ENCODE peak calls at places on chromosomes 1 and 21, in four cellular contexts. One of them, this sample, is unnamed.
A peak's percentile ranks its signal among the peaks of the same experiment; 100 is the strongest.

GRCh38 chr1:21956720-21957552 is 19.8 kb upstream of the HSPG2 start:
- DNase-seq in OCI-LY7: peak; percentile 5
- DNase-seq in GM23338: peak; percentile 29
- DNase-seq in AG04450: no peak
- DNase-seq in this sample: no peak

GRCh38 chr1:172393354-172393753 is 27.1 kb upstream of the C1orf105 start:
- DNase-seq in OCI-LY7: peak; percentile 19
- DNase-seq in AG04450: no peak
- DNase-seq in GM23338: no peak
- DNase-seq in this sample: peak; percentile 77

GRCh38 chr1:6523566-6523965 is 30.7 kb downstream of the NOL9 start:
- DNase-seq in AG04450: no peak
- DNase-seq in OCI-LY7: peak; percentile 34
- DNase-seq in GM23338: peak; percentile 93
- DNase-seq in this sample: peak; percentile 18

GRCh38 chr21:27734146-27734545 is 767.3 kb upstream of the ADAMTS5 start:
- DNase-seq in OCI-LY7: no peak
- DNase-seq in AG04450: peak; percentile 49
- DNase-seq in GM23338: no peak
- DNase-seq in this sample: no peak

GRCh38 chr1:200374569-200375312 is 35.1 kb downstream of the ZNF281 start:
- DNase-seq in GM23338: no peak
- DNase-seq in AG04450: no peak
- DNase-seq in OCI-LY7: peak; percentile 28
- DNase-seq in this sample: no peak

GRCh38 chr1:116881879-116882520 is 27.7 kb upstream of the PTGFRN start:
- DNase-seq in AG04450: peak; percentile 18
- DNase-seq in GM23338: peak; percentile 81
- DNase-seq in OCI-LY7: peak; percentile 4
- DNase-seq in this sample: peak; percentile 75

GRCh38 chr1:203286161-203286984 is 18.9 kb upstream of the BTG2 start:
- DNase-seq in OCI-LY7: no peak
- DNase-seq in GM23338: no peak
- DNase-seq in AG04450: no peak
- DNase-seq in this sample: no peak

GRCh38 chr1:55554611-55555010 is 339.4 kb upstream of the USP24 start:
- DNase-seq in OCI-LY7: no peak
- DNase-seq in GM23338: no peak
- DNase-seq in AG04450: no peak
- DNase-seq in this sample: no peak

GRCh38 chr1:85624361-85624760 is 43.8 kb downstream of the CCN1 start:
- DNase-seq in OCI-LY7: no peak
- DNase-seq in AG04450: no peak
- DNase-seq in GM23338: no peak
- DNase-seq in this sample: no peak

GRCh38 chr21:31455506-31455905 is 111.4 kb upstream of the TIAM1 start:
- DNase-seq in GM23338: no peak
- DNase-seq in AG04450: no peak
- DNase-seq in OCI-LY7: no peak
- DNase-seq in this sample: no peak

GRCh38 chr1:171637928-171638576 is 14.4 kb downstream of the MYOC start:
- DNase-seq in AG04450: no peak
- DNase-seq in OCI-LY7: no peak
- DNase-seq in GM23338: no peak
- DNase-seq in this sample: no peak

GRCh38 chr1:183719289-183719688 is 66.2 kb upstream of the APOBEC4 start:
- DNase-seq in AG04450: no peak
- DNase-seq in GM23338: no peak
- DNase-seq in OCI-LY7: no peak
- DNase-seq in this sample: no peak

GRCh38 chr1:168136709-168137514 is at the start of gene GPR161:
- DNase-seq in OCI-LY7: no peak
- DNase-seq in AG04450: no peak
- DNase-seq in GM23338: peak; percentile 77
- DNase-seq in this sample: peak; percentile 11

GRCh38 chr1:44585315-44585920 is 88.9 kb downstream of the TMEM53 start:
- DNase-seq in AG04450: no peak
- DNase-seq in GM23338: no peak
- DNase-seq in OCI-LY7: no peak
- DNase-seq in this sample: no peak

GRCh38 chr1:77385551-77385950 is 103.7 kb downstream of the AK5 start:
- DNase-seq in AG04450: no peak
- DNase-seq in GM23338: no peak
- DNase-seq in OCI-LY7: no peak
- DNase-seq in this sample: no peak

GRCh38 chr1:235014756-235015155 is 113.9 kb downstream of the TOMM20 start:
- DNase-seq in AG04450: no peak
- DNase-seq in GM23338: no peak
- DNase-seq in OCI-LY7: no peak
- DNase-seq in this sample: no peak

GRCh38 chr1:94738371-94738770 is 81.8 kb upstream of the SLC44A3 start:
- DNase-seq in AG04450: no peak
- DNase-seq in GM23338: no peak
- DNase-seq in OCI-LY7: no peak
- DNase-seq in this sample: no peak

GRCh38 chr1:38585971-38586370 is 273.6 kb downstream of the RRAGC start:
- DNase-seq in GM23338: no peak
- DNase-seq in AG04450: no peak
- DNase-seq in OCI-LY7: no peak
- DNase-seq in this sample: no peak

GRCh38 chr1:76292418-76293184 is 218.1 kb downstream of the ST6GALNAC3 start:
- DNase-seq in OCI-LY7: peak; percentile 37
- DNase-seq in GM23338: no peak
- DNase-seq in AG04450: no peak
- DNase-seq in this sample: no peak

GRCh38 chr1:216600730-216601426 is 122.4 kb downstream of the ESRRG start:
- DNase-seq in OCI-LY7: no peak
- DNase-seq in GM23338: peak; percentile 89
- DNase-seq in AG04450: peak; percentile 38
- DNase-seq in this sample: peak; percentile 49

GRCh38 chr1:221832617-221833016 is 90.7 kb upstream of the DUSP10 start:
- DNase-seq in AG04450: no peak
- DNase-seq in OCI-LY7: no peak
- DNase-seq in GM23338: no peak
- DNase-seq in this sample: no peak

GRCh38 chr1:229452956-229453801 is 19.3 kb upstream of the ACTA1 start:
- DNase-seq in AG04450: no peak
- DNase-seq in GM23338: peak; percentile 49
- DNase-seq in OCI-LY7: peak; percentile 7
- DNase-seq in this sample: peak; percentile 14
- TF ChIP-seq CTCF in AG04450: peak; percentile 69
- TF ChIP-seq CTCF in GM23338: peak; percentile 69
- TF ChIP-seq CTCF in OCI-LY7: peak; percentile 70
- TF ChIP-seq CTCF in this sample: peak; percentile 20

GRCh38 chr1:240609527-240610060 is 2.4 kb downstream of the GREM2 start:
- DNase-seq in AG04450: no peak
- DNase-seq in GM23338: no peak
- DNase-seq in OCI-LY7: no peak
- DNase-seq in this sample: no peak

GRCh38 chr1:240611619-240612490 is at the start of gene GREM2:
- DNase-seq in OCI-LY7: no peak
- DNase-seq in AG04450: peak; percentile 86
- DNase-seq in GM23338: peak; percentile 82
- DNase-seq in this sample: peak; percentile 65

GRCh38 chr1:240612811-240613210 is 856 bp upstream of the GREM2 start:
- DNase-seq in OCI-LY7: no peak
- DNase-seq in AG04450: no peak
- DNase-seq in GM23338: peak; percentile 12
- DNase-seq in this sample: no peak

GRCh38 chr1:240613353-240614142 is 1.6 kb upstream of the GREM2 start:
- DNase-seq in OCI-LY7: no peak
- DNase-seq in GM23338: peak; percentile 18
- DNase-seq in AG04450: no peak
- DNase-seq in this sample: no peak

GRCh38 chr1:240611228-240611618 is 732 bp downstream of the GREM2 start:
- DNase-seq in AG04450: no peak
- DNase-seq in OCI-LY7: no peak
- DNase-seq in GM23338: peak; percentile 10
- DNase-seq in this sample: no peak
- H3K4me3 ChIP-seq in AG04450: peak overlapping the region; percentile 78
- H3K4me3 ChIP-seq in OCI-LY7: no peak overlapping the region
- H3K4me3 ChIP-seq in GM23338: peak overlapping the region; percentile 72
- H3K4me3 ChIP-seq in this sample: peak overlapping the region; percentile 56

DNA sequence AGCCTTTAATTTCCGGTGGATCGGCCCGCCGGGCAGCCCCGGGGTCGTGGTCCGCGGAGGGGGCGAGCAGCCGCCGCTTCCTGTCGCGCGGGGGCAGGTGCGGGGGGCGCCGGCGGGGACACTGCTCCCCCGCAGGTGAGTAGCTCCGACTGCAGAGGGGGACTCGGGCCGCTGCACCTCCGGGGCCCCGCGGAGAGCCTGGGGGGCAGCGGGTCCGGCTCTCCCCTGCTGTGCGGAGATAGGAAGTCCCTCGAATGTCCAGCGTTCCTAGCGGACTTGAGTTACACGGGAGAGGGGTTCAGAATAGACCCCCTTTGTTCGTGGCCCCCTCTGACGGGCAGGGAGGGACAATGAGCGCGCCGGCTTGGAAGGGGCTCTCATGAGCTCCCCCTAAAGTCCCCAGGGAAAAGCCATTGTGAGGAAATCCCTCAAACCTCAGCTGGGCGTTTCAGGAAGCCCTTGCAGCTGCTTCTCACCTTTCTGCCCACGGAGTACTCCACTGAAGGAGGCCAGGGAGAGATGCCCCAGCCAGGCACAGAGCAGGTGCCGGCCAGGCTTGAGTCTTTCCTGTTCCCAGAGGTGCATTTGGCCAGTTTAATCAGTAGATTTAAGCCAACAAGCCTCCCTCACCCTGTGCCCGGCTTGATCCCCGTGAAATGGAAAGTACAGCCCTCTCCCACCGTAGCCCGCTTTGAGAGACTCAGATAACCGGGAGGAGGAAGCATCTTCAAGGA is 925 bp downstream of the PDE9A start:
- DNase-seq in GM23338: peak; percentile 76
- DNase-seq in AG04450: no peak
- DNase-seq in OCI-LY7: peak; percentile 89
- DNase-seq in this sample: peak; percentile 18
- TF ChIP-seq CTCF in GM23338: peak; percentile 10
- TF ChIP-seq CTCF in AG04450: no peak
- TF ChIP-seq CTCF in OCI-LY7: peak; percentile 32
- TF ChIP-seq CTCF in this sample: no peak

GRCh38 chr1:248366609-248367008 is 5.1 kb downstream of the OR2T4 start:
- DNase-seq in OCI-LY7: no peak
- DNase-seq in GM23338: no peak
- DNase-seq in AG04450: no peak
- DNase-seq in this sample: no peak

GRCh38 chr1:248359415-248359814 is 2.0 kb upstream of the OR2T4 start:
- DNase-seq in GM23338: no peak
- DNase-seq in AG04450: no peak
- DNase-seq in OCI-LY7: no peak
- DNase-seq in this sample: no peak

DNA sequence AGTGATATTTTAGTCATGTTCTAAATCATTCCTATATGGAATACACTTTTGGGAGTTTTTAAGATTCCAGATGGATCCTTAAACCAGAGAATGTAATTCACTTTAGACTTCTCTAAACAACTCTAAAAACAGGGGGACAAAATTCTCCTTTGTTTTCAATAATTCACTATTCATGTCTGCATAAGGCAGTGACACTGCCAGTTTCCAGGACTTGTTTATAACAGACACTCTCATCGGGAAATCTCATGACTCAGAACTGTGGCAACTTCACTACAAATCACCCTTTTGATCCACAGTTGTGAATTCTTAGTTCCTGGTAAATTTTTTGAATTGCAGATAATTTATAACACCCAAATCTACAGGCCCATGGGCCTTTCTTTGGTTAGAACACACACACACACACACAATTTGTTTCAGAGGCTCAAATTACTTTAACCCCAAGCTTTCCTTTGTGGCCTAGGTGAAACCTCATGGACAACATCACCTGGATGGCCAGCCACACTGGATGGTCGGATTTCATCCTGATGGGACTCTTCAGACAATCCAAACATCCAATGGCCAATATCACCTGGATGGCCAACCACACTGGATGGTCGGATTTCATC is at the start of gene OR2T4:
- DNase-seq in AG04450: no peak
- DNase-seq in OCI-LY7: no peak
- DNase-seq in GM23338: no peak
- DNase-seq in this sample: no peak
- H3K4me3 ChIP-seq in AG04450: no peak within 1 kb of the TSS
- H3K4me3 ChIP-seq in OCI-LY7: no peak within 1 kb of the TSS
- H3K4me3 ChIP-seq in GM23338: no peak within 1 kb of the TSS
- H3K4me3 ChIP-seq in this sample: no peak within 1 kb of the TSS

GRCh38 chr1:5481889-5482288 is 510.3 kb downstream of the NPHP4 start:
- DNase-seq in AG04450: no peak
- DNase-seq in OCI-LY7: peak; percentile 24
- DNase-seq in GM23338: no peak
- DNase-seq in this sample: peak; percentile 29
- TF ChIP-seq CTCF in AG04450: no peak
- TF ChIP-seq CTCF in OCI-LY7: peak; percentile 45
- TF ChIP-seq CTCF in GM23338: no peak
- TF ChIP-seq CTCF in this sample: peak; percentile 4

This sample was measured in GM12865.